ENCODE peak calls at places on chromosomes 12 and 14, in seven cellular contexts. T, A, U, L, D, F and O are unnamed samples.

GRCh38 chr14:30525833-30526232 is 33.1 kb upstream of the G2E3 start:
- DNase-seq in U (no peak), A (no peak), T (peak), L (peak), F (no peak), D (peak), O (peak)

GRCh38 chr12:105214670-105215375 is 21.2 kb downstream of the APPL2 start:
- DNase-seq in U (no peak), L (peak), F (no peak), T (no peak), D (peak), A (no peak), O (peak)

GRCh38 chr14:77574446-77575125 is 41.9 kb downstream of the SPTLC2 start:
- DNase-seq in U (no peak), F (no peak), D (no peak), T (peak), A (no peak), L (no peak), O (no peak)

GRCh38 chr14:101705733-101706508 is 55.6 kb upstream of the PPP2R5C start:
- DNase-seq in A (peak), L (peak), T (no peak), D (peak), F (peak), U (peak), O (peak)

GRCh38 chr12:54378791-54379400 is 5.6 kb downstream of the ZNF385A start:
- DNase-seq in D (peak), A (peak), F (no peak), U (peak), T (no peak), L (peak), O (peak)

GRCh38 chr14:73771848-73772705 is 57.9 kb upstream of the PNMA1 start:
- DNase-seq in L (peak), U (peak), A (peak), F (no peak), D (peak), T (peak), O (peak)

GRCh38 chr14:80714489-80714888 is 227.0 kb downstream of the CEP128 start:
- DNase-seq in T (no peak), D (no peak), F (no peak), A (no peak), L (no peak), U (no peak), O (no peak)

GRCh38 chr14:96202441-96203094 is 2.1 kb upstream of the BDKRB2 start:
- DNase-seq in A (no peak), F (no peak), L (no peak), D (no peak), U (no peak), T (no peak), O (peak)

GRCh38 chr12:88298761-88299242 is 156.7 kb downstream of the TMTC3 start:
- DNase-seq in U (no peak), L (peak), A (no peak), T (peak), F (no peak), D (peak), O (peak)

DNA sequence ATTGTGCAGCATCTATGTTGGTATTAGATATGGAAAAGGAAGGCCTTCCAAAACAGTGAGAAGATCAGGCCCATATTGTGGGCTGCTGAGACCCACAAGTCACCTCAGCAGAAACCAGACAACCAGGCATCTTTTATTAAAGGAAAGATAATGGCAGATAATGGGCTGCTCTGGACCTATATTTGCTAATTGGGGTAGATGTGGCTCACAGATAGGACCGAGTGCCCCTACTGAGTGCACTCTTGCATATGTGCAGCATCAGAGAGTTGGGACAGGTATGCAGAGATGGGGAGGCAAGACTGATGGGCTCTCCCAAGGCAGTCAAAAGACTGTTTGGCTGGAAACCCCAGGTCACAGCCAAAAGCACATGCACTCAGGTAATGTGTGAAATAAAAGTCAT is 149.8 kb upstream of the GZMB start:
- DNase-seq in D (no peak), T (no peak), F (no peak), L (no peak), U (no peak), A (no peak), O (no peak)
- H3K18ac ChIP-seq in D (no peak), T (no peak), F (no peak), L (no peak), U (no peak), A (no peak), O (no peak)

DNA sequence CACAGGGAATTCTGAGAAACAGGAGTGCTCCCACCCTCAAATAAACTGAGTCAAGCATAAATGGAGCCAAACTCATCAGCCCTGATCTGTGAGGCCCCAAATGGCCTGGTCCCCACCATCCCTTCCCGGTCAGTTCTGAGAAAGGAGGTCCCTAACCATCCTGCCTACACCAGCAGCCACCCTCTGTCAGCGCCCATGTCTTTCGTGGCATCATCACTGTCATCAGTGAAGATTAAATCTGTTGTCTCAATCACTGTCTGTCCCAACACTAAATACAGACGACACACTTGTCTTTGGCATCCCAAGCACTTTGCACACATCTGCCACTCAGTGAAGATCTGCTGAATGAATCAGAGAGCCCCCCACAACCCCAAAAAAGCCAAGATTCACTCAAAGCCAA is 22.4 kb downstream of the VPS37B start:
- DNase-seq in A (no peak), L (no peak), D (no peak), U (no peak), F (no peak), T (no peak), O (peak)
- H3K18ac ChIP-seq in A (no peak), L (no peak), D (no peak), U (no peak), F (no peak), T (no peak), O (no peak)

GRCh38 chr12:95717336-95717928 is 73.1 kb downstream of the NTN4 start:
- DNase-seq in T (no peak), F (no peak), A (no peak), D (no peak), L (no peak), U (no peak), O (no peak)
- H3K18ac ChIP-seq in T (no peak), F (no peak), A (no peak), D (no peak), L (no peak), U (no peak), O (no peak)

DNA sequence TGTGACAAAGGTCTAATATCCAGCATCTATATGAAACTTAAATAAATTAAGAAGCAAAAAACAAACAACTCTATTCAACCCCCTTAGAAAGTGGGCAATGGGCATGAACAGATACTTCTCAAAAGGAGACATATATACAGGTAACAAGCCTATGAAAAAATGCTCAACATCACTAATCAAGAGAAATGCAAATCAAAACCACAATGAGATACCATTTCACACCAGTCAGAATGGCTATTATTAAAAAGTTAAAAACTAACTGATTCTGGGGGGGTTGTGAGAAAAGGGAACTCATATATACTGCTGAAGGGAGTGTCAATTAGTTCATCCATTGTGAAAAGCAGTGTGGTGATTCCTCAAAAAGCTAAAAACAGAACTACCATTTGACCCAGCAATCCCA is 198.9 kb downstream of the BMP4 start:
- DNase-seq in A (no peak), F (no peak), D (no peak), T (no peak), U (no peak), L (no peak), O (no peak)
- H3K18ac ChIP-seq in A (no peak), F (no peak), D (no peak), T (no peak), U (no peak), L (no peak), O (no peak)

DNA sequence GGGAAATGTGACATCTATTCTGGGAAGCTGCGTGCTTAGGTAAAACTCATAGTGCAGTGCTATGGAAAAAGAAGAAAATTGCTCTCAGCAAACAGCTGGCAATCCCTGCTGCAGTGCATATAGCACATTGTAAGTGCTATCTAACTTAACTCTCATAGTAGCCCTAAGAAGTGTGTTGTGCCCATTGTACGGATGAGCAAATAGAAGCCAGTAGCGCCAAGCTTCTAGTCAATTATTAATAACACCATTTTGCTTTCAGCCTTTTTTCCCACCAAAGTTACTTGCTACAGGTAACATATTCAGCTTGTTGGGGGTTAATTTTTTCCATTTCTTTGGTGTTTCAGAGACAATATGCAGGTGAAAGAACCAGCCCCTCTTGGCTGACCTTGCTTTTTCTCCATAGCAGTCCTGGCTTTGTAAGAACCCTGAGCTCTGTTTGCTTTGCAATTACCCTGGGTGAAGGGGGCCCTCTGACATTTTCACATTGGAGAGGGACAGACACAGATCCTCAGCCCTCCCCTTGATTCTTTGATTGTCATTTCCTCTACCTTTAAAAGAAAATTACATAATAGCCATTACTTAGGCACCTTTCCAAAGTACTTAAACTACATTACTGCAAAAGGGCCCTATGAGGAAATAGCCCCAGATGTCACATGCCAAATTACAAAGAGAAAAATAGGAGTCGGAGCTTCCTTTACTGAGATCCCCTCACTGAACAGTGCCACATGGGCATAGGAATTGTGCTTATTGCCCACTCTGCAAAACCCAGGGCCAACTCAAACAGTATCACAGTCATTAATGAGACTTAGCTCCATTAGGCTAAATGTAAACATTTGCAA is 576.2 kb upstream of the TBX3 start:
- DNase-seq in U (no peak), T (no peak), F (no peak), A (no peak), L (no peak), D (no peak), O (no peak)
- H3K18ac ChIP-seq in U (no peak), T (no peak), F (no peak), A (no peak), L (no peak), D (peak), O (no peak)

DNA sequence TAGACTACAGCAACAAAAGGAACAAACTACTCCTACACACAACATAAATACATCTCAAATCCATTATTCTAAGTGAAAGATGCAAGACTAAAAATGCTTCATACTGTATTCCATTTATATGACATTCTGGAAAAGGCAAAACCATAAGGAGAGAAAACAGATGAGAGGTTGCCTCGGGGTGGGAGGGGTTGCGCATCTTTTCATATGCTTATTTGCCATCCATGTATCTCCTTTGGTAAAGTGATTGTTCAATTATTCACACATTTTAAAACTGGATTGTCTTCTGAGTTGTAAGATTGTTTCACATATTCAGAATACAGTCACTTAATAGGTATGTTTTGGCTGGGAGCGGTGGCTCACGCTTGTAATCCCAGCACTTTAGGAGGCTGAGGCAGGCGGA is 5.1 kb upstream of the TMEM263 start:
- DNase-seq in A (no peak), F (no peak), L (no peak), T (no peak), D (no peak), U (no peak), O (no peak)
- H3K18ac ChIP-seq in A (no peak), F (no peak), L (no peak), T (no peak), D (no peak), U (no peak), O (no peak)

GRCh38 chr12:112809684-112810083 is 18.1 kb downstream of the RPH3A start:
- DNase-seq in A (no peak), T (no peak), F (no peak), U (no peak), D (peak), L (no peak), O (no peak)

GRCh38 chr12:112806721-112807120 is 15.2 kb downstream of the RPH3A start:
- DNase-seq in U (no peak), T (no peak), A (no peak), L (no peak), F (no peak), D (no peak), O (no peak)

GRCh38 chr12:112810235-112810917 is 18.8 kb downstream of the RPH3A start:
- DNase-seq in L (no peak), F (no peak), A (no peak), U (no peak), D (peak), T (no peak), O (no peak)

GRCh38 chr12:112807452-112807851 is 15.9 kb downstream of the RPH3A start:
- DNase-seq in A (no peak), L (no peak), D (no peak), U (no peak), T (no peak), F (no peak), O (no peak)

DNA sequence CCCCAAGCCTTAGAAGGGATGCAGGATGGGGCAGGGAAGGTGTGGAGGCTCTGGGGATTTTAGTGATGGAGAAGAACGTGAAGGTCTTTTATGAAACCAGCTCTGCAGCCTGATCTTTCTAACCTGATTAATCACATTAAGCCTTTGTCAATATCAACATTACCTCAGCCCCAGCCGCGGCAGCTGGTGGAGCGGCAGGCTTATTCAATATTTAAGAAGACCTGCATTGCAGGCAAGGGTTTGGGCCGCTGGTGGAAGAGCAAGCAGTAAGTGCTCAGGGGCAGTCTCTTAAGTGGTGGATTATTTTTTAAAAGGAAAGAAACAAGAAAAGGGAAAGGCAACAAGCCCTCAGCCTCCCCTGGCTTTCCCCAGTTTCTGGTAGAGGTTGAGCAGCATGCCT is 16.6 kb downstream of the RPH3A start:
- DNase-seq in F (no peak), T (no peak), L (no peak), D (no peak), A (no peak), U (no peak), O (no peak)
- H3K18ac ChIP-seq in F (no peak), T (no peak), L (no peak), D (no peak), A (no peak), U (no peak), O (no peak)